ENCODE peak calls at places on chromosomes 6 and 20, in four cellular contexts. D is stomach, M is A549, C is heart left ventricle. W is an unnamed sample.

GRCh38 chr6:135215563-135215962 is 34.5 kb downstream of the MYB start:
- DNase-seq in M (no peak), D (no peak), C (no peak), W (no peak)

GRCh38 chr6:133173276-133173675 is 67.9 kb upstream of the EYA4 start:
- DNase-seq in M (no peak), C (peak), D (no peak), W (no peak)

GRCh38 chr20:59647271-59647670 is 42.9 kb downstream of the PHACTR3 start:
- DNase-seq in C (no peak), D (no peak), M (no peak), W (no peak)

GRCh38 chr6:80468398-80468797 is 361.9 kb downstream of the BCKDHB start:
- DNase-seq in D (no peak), C (no peak), M (no peak), W (no peak)

GRCh38 chr20:1383621-1384404 is 9.0 kb downstream of the FKBP1A start:
- DNase-seq in M (no peak), C (no peak), D (no peak), W (no peak)

GRCh38 chr6:99605074-99605726 is 1.4 kb upstream of the PRDM13 start:
- DNase-seq in C (no peak), D (no peak), M (no peak), W (no peak)

GRCh38 chr6:159493888-159494632 is 199.0 kb downstream of the SOD2 start:
- DNase-seq in M (no peak), D (no peak), C (no peak), W (no peak)

GRCh38 chr6:72386324-72386723 is 235.5 kb upstream of the KCNQ5 start:
- DNase-seq in C (no peak), M (no peak), D (no peak), W (no peak)

GRCh38 chr6:63549076-63549475 is 23.2 kb upstream of the LOC128125822 start:
- DNase-seq in D (no peak), C (no peak), M (no peak), W (no peak)

GRCh38 chr6:84638286-84638685 is 126.1 kb downstream of the TBX18 start:
- DNase-seq in M (no peak), D (no peak), C (no peak), W (no peak)

GRCh38 chr6:75524322-75524972 is 30.8 kb upstream of the FILIP1 start:
- DNase-seq in D (no peak), M (peak), C (no peak), W (no peak)

GRCh38 chr20:47205577-47206123 is 150.8 kb downstream of the ZMYND8 start:
- DNase-seq in M (peak), D (peak), C (peak), W (no peak)

GRCh38 chr20:12575352-12576095 is 433.2 kb upstream of the SPTLC3 start:
- DNase-seq in C (peak), M (no peak), D (peak), W (peak)

GRCh38 chr6:137823826-137824501 is 43.1 kb upstream of the TNFAIP3 start:
- DNase-seq in D (peak), M (peak), C (no peak), W (no peak)

GRCh38 chr6:78810698-78811097 is 56.7 kb upstream of the IRAK1BP1 start:
- DNase-seq in D (no peak), C (no peak), M (no peak), W (no peak)

GRCh38 chr6:11143394-11144371 is 32.2 kb upstream of the ERVFRD-1 start:
- DNase-seq in M (peak), C (peak), D (peak), W (peak)

GRCh38 chr6:144036064-144036873 is 28.2 kb upstream of the PLAGL1 start:
- DNase-seq in D (no peak), M (no peak), C (peak), W (no peak)

GRCh38 chr6:136582702-136583471 is 32.7 kb upstream of the MAP7 start:
- DNase-seq in C (no peak), D (no peak), M (peak), W (no peak)

GRCh38 chr20:7437311-7437710 is 502.9 kb downstream of the HAO1 start:
- DNase-seq in C (no peak), M (no peak), D (no peak), W (no peak)

GRCh38 chr6:7887278-7887991 is 23.2 kb downstream of the TXNDC5 start:
- DNase-seq in M (no peak), D (no peak), C (no peak), W (no peak)

GRCh38 chr6:92848459-92848858 is 570.9 kb downstream of the EPHA7 start:
- DNase-seq in D (no peak), C (no peak), M (no peak), W (no peak)

GRCh38 chr20:62805365-62805710 is 703 bp downstream of the OGFR start:
- DNase-seq in M (no peak), D (no peak), C (no peak), W (no peak)

GRCh38 chr6:56637640-56638039 is 5.0 kb downstream of the DST start:
- DNase-seq in C (no peak), D (no peak), M (peak), W (no peak)

GRCh38 chr6:97497713-97498331 is 214.8 kb upstream of the MMS22L start:
- DNase-seq in M (peak), D (peak), C (peak), W (peak)

GRCh38 chr20:36153754-36154695 is 515 bp upstream of the EPB41L1 start:
- DNase-seq in M (peak), D (peak), C (peak), W (peak)

GRCh38 chr20:51969191-51969590 is 166.9 kb upstream of the SALL4 start:
- DNase-seq in M (no peak), D (no peak), C (no peak), W (no peak)

GRCh38 chr6:3624268-3625136 is 127.0 kb downstream of the PXDC1 start:
- DNase-seq in C (no peak), M (no peak), D (no peak), W (no peak)

GRCh38 chr20:53623454-53624206 is 30.0 kb upstream of the ZNF217 start:
- DNase-seq in M (peak), C (no peak), D (peak), W (peak)

GRCh38 chr20:10469599-10469998 is 34.5 kb downstream of the SLX4IP start:
- DNase-seq in D (no peak), M (peak), C (no peak), W (peak)

GRCh38 chr20:15364781-15365180 is 1027.4 kb upstream of the FLRT3 start:
- DNase-seq in M (no peak), C (no peak), D (no peak), W (no peak)

GRCh38 chr20:17343631-17344447 is 117.0 kb downstream of the PCSK2 start:
- DNase-seq in D (no peak), C (no peak), M (no peak), W (no peak)

GRCh38 chr6:11580686-11581085 is 43.1 kb downstream of the TMEM170B start:
- DNase-seq in D (no peak), C (no peak), M (no peak), W (no peak)

GRCh38 chr6:105178636-105179035 is 1.2 kb downstream of the POPDC3 start:
- DNase-seq in C (no peak), M (no peak), D (no peak), W (no peak)

GRCh38 chr6:105179244-105180065 is at the start of gene POPDC3:
- DNase-seq in C (peak), D (peak), M (peak), W (no peak)

GRCh38 chr6:105177521-105177920 is 2.3 kb downstream of the POPDC3 start:
- DNase-seq in D (no peak), M (no peak), C (no peak), W (no peak)

GRCh38 chr6:105174512-105174911 is 5.3 kb downstream of the POPDC3 start:
- DNase-seq in D (no peak), C (no peak), M (peak), W (no peak)

GRCh38 chr6:105178110-105178509 is 1.7 kb downstream of the POPDC3 start:
- DNase-seq in D (no peak), M (peak), C (no peak), W (no peak)
- TF ChIP-seq POLR2A in D (no peak), M (no peak), C (no peak), W (no peak)

DNA sequence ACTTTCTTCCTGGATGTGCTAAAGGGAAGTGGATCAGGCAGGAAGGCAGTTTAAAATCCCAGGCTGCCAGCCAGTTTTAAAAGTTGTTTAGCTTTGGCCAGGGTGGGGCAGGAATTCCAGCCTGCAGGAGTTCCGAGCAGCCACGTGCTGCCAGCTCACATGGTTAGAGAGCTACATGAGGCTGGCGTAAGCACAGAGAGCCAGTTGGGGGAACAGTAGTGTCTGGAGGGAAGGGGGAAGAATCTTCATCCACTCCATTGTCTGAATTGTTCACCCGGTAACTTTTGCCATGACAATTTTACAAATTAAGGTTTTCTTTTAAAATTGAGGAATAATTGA is 12.0 kb downstream of the CDC25B start:
- DNase-seq in C (peak), M (peak), D (peak), W (peak)
- TF ChIP-seq POLR2A in C (peak), M (no peak), D (no peak), W (peak)

GRCh38 chr6:43771210-43771857 is 1.3 kb downstream of the VEGFA start:
- DNase-seq in M (peak), C (peak), D (peak), W (peak)
- TF ChIP-seq POLR2A in M (no peak), C (peak), D (no peak), W (peak)

GRCh38 chr6:296151-297122 is 4.2 kb downstream of the DUSP22 start:
- DNase-seq in M (no peak), C (peak), D (no peak), W (no peak)
- TF ChIP-seq POLR2A in M (no peak), C (no peak), D (no peak), W (no peak)

DNA sequence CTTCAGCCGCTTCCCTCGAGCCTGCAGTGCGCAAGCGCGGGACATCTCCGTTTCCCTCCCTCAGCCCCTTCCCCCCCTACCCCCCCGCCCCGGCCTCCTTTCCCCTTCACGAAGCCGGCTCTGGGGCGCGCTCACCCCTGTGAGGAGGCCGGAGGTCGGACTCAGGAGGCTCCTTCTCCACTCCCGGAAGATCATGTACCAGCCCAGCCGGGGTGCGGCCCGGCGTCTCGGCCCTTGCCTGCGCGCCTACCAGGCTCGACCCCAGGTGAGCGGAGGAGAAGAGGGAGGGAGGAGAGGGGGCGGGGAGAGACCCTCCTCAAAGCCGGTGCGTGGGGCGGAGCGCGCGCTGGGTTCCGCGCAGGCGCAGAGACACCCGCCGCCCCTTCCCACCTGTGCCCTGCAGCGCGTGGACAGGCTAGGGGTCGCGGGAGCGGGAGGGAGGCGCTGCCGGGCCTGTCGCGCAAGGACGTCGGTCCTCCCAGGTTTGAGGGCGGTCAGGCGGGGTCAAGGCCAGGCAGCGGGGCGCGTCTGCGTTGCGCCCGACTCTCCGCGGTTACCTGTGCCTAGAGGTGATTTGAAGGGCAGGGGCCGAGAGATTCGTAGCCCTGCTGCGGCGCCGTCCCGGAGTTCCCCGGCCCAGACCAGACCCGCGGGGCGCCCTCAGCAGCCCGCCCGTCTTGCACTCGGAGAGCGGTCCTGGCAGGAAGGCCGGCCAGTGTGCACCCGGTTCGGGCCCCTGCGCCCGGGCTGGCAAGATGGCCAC is at the start of gene C6orf136:
- DNase-seq in M (peak), D (peak), C (peak), W (peak)
- TF ChIP-seq POLR2A in M (peak), D (no peak), C (peak), W (peak)

DNA sequence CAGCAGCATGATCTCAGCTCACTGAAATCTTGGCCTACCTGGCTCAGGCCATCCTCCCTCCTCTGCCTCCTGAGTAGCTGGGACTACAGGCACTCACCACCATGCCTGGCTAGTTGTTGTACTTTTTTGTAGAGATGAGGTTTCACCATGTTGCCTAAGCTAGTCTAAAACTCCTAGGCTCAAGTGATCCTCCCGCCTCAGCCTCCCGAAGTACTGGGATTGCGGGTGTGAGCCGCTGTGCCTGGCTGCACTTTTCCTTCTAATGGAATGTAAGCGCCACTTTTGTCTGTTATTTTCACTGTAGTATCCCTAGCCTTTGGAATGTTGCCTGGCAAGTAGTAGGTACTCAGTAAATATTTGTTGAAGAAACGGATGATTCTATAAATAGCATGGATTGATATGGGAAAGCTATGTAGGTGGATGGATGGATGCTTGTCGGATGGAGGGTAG is 10.4 kb upstream of the TRIB3 start:
- DNase-seq in C (no peak), M (peak), D (peak), W (no peak)
- TF ChIP-seq POLR2A in C (no peak), M (no peak), D (no peak), W (no peak)

DNA sequence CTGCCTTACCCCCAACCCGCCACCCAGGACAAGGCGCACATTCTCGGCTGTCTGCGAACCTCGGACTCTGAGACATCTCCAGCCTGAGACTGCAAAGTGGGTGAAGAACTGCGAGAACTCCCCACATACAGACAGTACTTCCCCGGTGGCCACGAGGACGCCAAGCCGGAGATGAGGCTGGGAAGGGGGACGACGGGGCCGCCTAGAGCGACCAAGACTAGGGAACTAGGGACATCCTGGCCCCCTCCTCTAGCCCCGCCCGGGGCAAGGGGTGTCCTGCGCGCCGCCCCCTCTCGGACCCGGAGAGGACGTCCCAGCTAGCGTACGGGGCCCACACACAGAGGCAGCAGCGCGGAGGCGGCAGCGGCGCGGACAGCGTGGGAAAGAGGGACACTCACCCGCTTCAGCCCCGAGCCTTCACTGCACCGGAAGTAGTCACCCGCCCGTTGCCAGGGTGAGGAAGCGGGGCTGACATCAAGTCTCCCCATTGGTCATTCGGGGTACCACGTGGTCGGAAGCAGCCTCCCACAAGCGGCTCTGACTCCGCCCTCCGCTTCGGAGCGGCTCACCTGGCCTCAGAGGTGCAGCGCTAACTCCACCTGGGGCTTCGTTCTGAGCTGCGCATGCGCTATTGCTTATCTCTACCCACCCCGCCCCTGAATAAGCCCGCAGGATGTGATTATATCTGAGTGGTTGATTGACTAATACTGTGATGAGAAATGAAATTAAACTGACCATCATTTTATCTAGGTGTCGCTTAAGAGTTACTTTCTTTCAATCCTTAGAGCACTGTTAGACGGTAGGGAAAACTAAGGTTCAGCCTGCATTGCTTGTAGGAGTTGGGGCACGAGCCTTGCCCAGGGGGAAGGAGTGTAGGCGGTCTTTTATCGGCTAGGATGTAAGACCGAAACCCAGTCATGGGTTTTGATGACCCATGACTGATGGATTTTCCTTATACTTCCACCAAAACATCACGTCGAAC is at the start of gene TASP1:
- DNase-seq in C (peak), M (peak), D (peak), W (peak)
- TF ChIP-seq POLR2A in C (peak), M (peak), D (no peak), W (no peak)

GRCh38 chr6:166999145-166999844 is at the start of gene CEP43:
- DNase-seq in D (peak), C (peak), M (peak), W (peak)
- TF ChIP-seq POLR2A in D (no peak), C (peak), M (peak), W (peak)

DNA sequence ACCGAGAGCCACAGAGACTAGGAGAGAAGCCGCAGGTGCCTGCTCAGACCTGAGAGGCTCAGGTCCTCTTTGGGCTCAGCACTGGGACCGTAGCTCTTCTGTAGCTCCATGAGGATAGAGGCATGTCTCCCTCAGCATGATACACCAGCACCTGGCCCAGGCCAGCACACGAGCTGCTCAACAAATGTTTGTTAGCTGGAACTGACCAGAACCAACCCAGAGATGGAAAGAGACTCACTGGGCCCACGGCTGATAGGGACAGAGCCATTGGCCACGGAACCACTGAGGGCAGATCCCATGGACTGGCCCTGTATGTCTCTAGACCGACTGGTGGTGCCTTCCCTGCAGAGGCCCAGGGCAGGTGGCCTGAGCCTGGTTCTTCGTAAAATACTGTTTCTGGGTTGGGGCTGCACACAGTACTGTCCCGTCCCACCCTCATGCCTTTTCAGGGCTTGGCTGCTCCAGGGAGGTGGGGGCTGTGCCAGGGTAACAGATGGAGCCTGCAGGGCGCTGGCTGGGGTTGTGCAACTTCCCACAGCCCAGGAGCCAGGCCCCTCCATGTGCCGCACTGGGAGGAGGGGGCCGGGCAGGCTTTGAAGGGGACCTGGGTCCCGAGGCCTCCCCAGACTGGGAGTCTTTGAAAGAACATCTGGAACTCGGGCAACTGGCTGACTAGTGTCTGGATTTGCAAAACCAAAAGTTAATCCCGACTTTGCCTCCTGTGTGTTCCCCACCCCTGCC is 5.2 kb downstream of the C20orf204 start:
- DNase-seq in C (no peak), M (no peak), D (no peak), W (no peak)
- TF ChIP-seq POLR2A in C (no peak), M (no peak), D (no peak), W (no peak)

W was measured in uterus.